ENCODE peak calls at places on chromosomes 13 and 19, in five cellular contexts. H is lung, A is tibial artery, B is A549, F is cardiac muscle cell. R is an unnamed sample.

GRCh38 chr13:72141845-72142470 is 275.0 kb upstream of the DACH1 start:
- DNase-seq in B (no peak), F (peak; percentile 49), H (no peak), A (no peak), R (no peak)

GRCh38 chr13:87884874-87885273 is 213.7 kb downstream of the SLITRK5 start:
- DNase-seq in A (no peak), F (peak; percentile 24), B (no peak), H (no peak), R (no peak)

GRCh38 chr13:20796791-20797513 is 23.2 kb upstream of the EEF1AKMT1 start:
- DNase-seq in A (no peak), F (no peak), H (no peak), B (no peak), R (no peak)

GRCh38 chr19:7505682-7506384 is 10.1 kb upstream of the ZNF358 start:
- DNase-seq in F (no peak), H (no peak), B (no peak), A (no peak), R (no peak)

GRCh38 chr13:113777311-113778260 is 18.6 kb downstream of the TMEM255B start:
- DNase-seq in A (peak; percentile 54), H (no peak), F (peak; percentile 44), B (no peak), R (no peak)

GRCh38 chr13:31945202-31945978 is 86.2 kb upstream of the FRY start:
- DNase-seq in H (peak; percentile 58), A (peak; percentile 78), F (peak; percentile 79), B (no peak), R (peak; percentile 67)

GRCh38 chr13:48436661-48437242 is 23.8 kb upstream of the LPAR6 start:
- DNase-seq in B (no peak), F (peak; percentile 6), A (no peak), H (no peak), R (no peak)

GRCh38 chr13:105048685-105049084 is 1486.8 kb downstream of the EFNB2 start:
- DNase-seq in A (no peak), H (no peak), B (no peak), F (no peak), R (no peak)

GRCh38 chr13:52010890-52011689 is at the start of gene ATP7B:
- DNase-seq in H (no peak), A (no peak), F (peak; percentile 13), B (peak; percentile 31), R (no peak)

GRCh38 chr13:42762917-42763316 is 18.5 kb upstream of the FAM216B start:
- DNase-seq in F (peak; percentile 94), B (no peak), H (no peak), A (no peak), R (no peak)

GRCh38 chr19:49799798-49800376 is 13.2 kb downstream of the FUZ start:
- DNase-seq in F (no peak), H (no peak), A (no peak), B (no peak), R (no peak)

GRCh38 chr13:103573446-103573845 is 507.2 kb upstream of the SLC10A2 start:
- DNase-seq in F (no peak), H (no peak), B (no peak), A (no peak), R (no peak)

GRCh38 chr19:17951151-17952040 is 15.5 kb upstream of the KCNN1 start:
- DNase-seq in B (no peak), H (no peak), A (no peak), F (no peak), R (no peak)

GRCh38 chr13:99442273-99442895 is 58.9 kb upstream of the TM9SF2 start:
- DNase-seq in H (no peak), A (no peak), F (peak; percentile 68), B (peak; percentile 15), R (peak; percentile 52)

GRCh38 chr13:19759669-19760068 is 23.1 kb downstream of the PSPC1 start:
- DNase-seq in B (no peak), A (no peak), H (no peak), F (no peak), R (no peak)

GRCh38 chr13:47399599-47399998 is 502.7 kb upstream of the HTR2A start:
- DNase-seq in B (no peak), F (no peak), H (no peak), A (no peak), R (no peak)

GRCh38 chr19:33064117-33064777 is 441 bp downstream of the RHPN2 start:
- DNase-seq in B (no peak), F (peak; percentile 15), A (no peak), H (peak; percentile 50), R (peak; percentile 71)

GRCh38 chr13:111317042-111317550 is 3.3 kb upstream of the TEX29 start:
- DNase-seq in B (no peak), A (no peak), F (no peak), H (no peak), R (no peak)

GRCh38 chr19:35122687-35123551 is 7.3 kb downstream of the FXYD3 start:
- DNase-seq in F (no peak), A (no peak), B (no peak), H (no peak), R (no peak)

GRCh38 chr13:38350114-38350617 is 515 bp downstream of the UFM1 start:
- DNase-seq in H (peak; percentile 77), B (peak; percentile 25), A (peak; percentile 78), F (peak; percentile 64), R (peak; percentile 74)

GRCh38 chr19:17281391-17282304 is at the start of gene ANKLE1:
- DNase-seq in H (no peak), F (peak; percentile 36), A (no peak), B (no peak), R (peak; percentile 32)

GRCh38 chr19:30421571-30421970 is 49.4 kb downstream of the ZNF536 start:
- DNase-seq in B (no peak), A (no peak), H (no peak), F (no peak), R (no peak)

GRCh38 chr19:44401108-44401786 is at the start of gene ZNF285:
- DNase-seq in A (peak; percentile 94), B (peak; percentile 99), H (peak; percentile 88), F (peak; percentile 98), R (peak; percentile 84)

GRCh38 chr19:31274266-31274963 is 74.8 kb downstream of the TSHZ3 start:
- DNase-seq in F (no peak), H (no peak), A (no peak), B (no peak), R (no peak)

GRCh38 chr13:32264407-32264806 is 50.8 kb downstream of the ZAR1L start:
- DNase-seq in F (peak; percentile 83), H (peak; percentile 38), A (peak; percentile 74), B (no peak), R (peak; percentile 69)

GRCh38 chr19:29841209-29841558 is 29.4 kb downstream of the CCNE1 start:
- DNase-seq in A (no peak), F (no peak), B (no peak), H (no peak), R (no peak)

GRCh38 chr13:34842466-34842865 is 99.6 kb upstream of the NBEA start:
- DNase-seq in A (no peak), F (no peak), H (no peak), B (no peak), R (no peak)

GRCh38 chr19:15829277-15829770 is 13.9 kb upstream of the OR10H1 start:
- DNase-seq in F (no peak), A (no peak), H (no peak), B (no peak), R (no peak)

GRCh38 chr13:110028311-110028710 is 241.9 kb upstream of the IRS2 start:
- DNase-seq in A (no peak), B (no peak), F (no peak), H (no peak), R (no peak)

GRCh38 chr13:110662105-110662504 is 43.8 kb downstream of the CARS2 start:
- DNase-seq in B (no peak), H (no peak), F (no peak), A (peak; percentile 53), R (no peak)

GRCh38 chr19:55693336-55693974 is 18.4 kb downstream of the EPN1 start:
- DNase-seq in B (no peak), H (no peak), A (peak; percentile 23), F (no peak), R (no peak)

GRCh38 chr19:54399189-54399588 is 16.1 kb upstream of the TTYH1 start:
- DNase-seq in H (no peak), F (no peak), A (no peak), B (no peak), R (no peak)
- H3K4me3 ChIP-seq in H (no peak overlapping the region), F (no peak overlapping the region), A (no peak overlapping the region), B (no peak overlapping the region), R (no peak overlapping the region)

DNA sequence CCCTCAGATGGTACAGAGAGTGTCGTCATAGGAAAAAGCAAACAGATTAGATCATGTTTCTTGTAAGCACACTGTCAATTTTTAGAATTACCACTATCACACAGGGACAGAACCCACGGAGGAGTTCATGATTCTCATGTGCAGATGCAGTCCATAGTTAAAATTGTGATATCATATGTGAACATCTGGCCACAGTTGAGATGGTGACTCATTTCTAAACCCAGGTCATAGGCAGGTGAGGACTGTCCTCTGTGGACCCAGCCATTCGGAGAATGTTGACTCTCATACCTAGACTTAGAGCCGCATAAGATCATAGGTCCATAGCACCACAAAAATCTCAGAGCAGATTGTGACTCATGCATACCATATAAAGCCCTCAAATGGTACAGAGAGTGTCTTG is 17.8 kb upstream of the ZNF730 start:
- DNase-seq in H (no peak), F (no peak), A (no peak), B (no peak), R (no peak)
- H3K9me3 ChIP-seq in H (no peaks in the 10 kb centered on the region), F (no peaks in the 10 kb centered on the region), A (no peaks in the 10 kb centered on the region), B (peaks cover 49% of the 10 kb centered on the region), R (peaks cover 74% of the 10 kb centered on the region)

DNA sequence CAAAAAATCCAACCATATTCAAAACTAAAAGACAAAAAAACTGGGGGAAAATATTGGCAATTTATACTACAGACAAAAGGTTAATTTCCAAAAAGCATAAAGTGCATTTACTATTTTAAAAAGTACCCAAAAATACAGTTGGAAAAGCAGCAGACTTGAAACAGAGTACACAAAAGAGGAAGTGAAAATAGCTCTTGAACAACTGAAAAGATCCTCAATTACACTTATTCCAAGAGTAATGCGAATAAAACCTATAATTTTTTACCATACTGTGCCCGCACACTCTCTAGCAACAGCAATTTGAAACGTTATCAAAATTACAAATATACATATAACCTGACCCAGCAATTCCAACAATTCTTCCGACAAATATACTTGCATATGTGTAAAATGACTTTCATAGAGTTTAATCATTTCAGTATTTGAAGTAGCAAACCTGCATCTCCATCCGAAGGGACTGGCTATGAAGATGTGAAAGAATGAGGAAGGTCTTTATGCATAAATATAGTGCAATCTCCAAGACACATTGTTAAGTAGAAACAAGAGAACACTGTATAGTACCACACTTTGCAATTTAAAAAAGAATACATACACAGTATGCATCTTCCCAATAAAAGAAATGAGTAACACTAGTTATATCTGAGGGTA is 25.4 kb downstream of the ALG5 start:
- DNase-seq in F (no peak), B (no peak), A (no peak), H (no peak), R (no peak)
- H3K27ac ChIP-seq in F (no peak overlapping the region), B (no peak overlapping the region), A (no peak overlapping the region), H (no peak overlapping the region), R (no peak overlapping the region)

GRCh38 chr19:941292-942132 is 15.7 kb downstream of the ARID3A start:
- DNase-seq in F (no peak), A (no peak), H (no peak), B (no peak), R (no peak)

GRCh38 chr19:939439-939838 is 13.6 kb downstream of the ARID3A start:
- DNase-seq in F (no peak), B (no peak), H (no peak), A (no peak), R (no peak)

GRCh38 chr19:942133-942645 is 16.4 kb downstream of the ARID3A start:
- DNase-seq in F (no peak), B (no peak), H (no peak), A (no peak), R (no peak)

GRCh38 chr19:939922-940321 is 14.1 kb downstream of the ARID3A start:
- DNase-seq in H (no peak), F (no peak), A (no peak), B (no peak), R (no peak)

GRCh38 chr19:940591-941291 is 14.9 kb downstream of the ARID3A start:
- DNase-seq in A (peak; percentile 87), F (no peak), B (no peak), H (peak; percentile 69), R (peak; percentile 92)
- H3K4me3 ChIP-seq in A (peak overlapping the region; percentile 20), F (no peak overlapping the region), B (peak overlapping the region; percentile 32), H (no peak overlapping the region), R (peak overlapping the region; percentile 45)